ENCODE peak calls at places on chromosomes 7 and 10, in eight cellular contexts. Z is T-cell, D is epithelial cell of esophagus, G is fibroblast of pulmonary artery, Q is H54, B is SK-MEL-5, A is heart left ventricle, Y is HuH-7.5. F is an unnamed sample.

GRCh38 chr10:4083509-4084003 is 298.5 kb upstream of the KLF6 start:
- DNase-seq in G (peak; percentile 82), A (peak; percentile 62), Z (no peak), D (no peak), Q (no peak), B (no peak), Y (no peak), F (no peak)

GRCh38 chr7:133750287-133750686 is 376.9 kb upstream of the LRGUK start:
- DNase-seq in Q (no peak), D (no peak), A (no peak), Z (no peak), B (no peak), Y (no peak), G (no peak), F (no peak)

GRCh38 chr7:3655635-3656034 is 354.6 kb downstream of the SDK1 start:
- DNase-seq in Y (no peak), A (no peak), D (no peak), G (no peak), Q (no peak), Z (no peak), B (no peak), F (no peak)

GRCh38 chr10:114408968-114409444 is 4.7 kb upstream of the AFAP1L2 start:
- DNase-seq in Y (no peak), A (no peak), B (no peak), Q (no peak), G (no peak), Z (no peak), D (peak; percentile 52), F (no peak)

GRCh38 chr10:131847241-131847783 is 53.5 kb upstream of the PPP2R2D start:
- DNase-seq in D (no peak), B (no peak), Q (no peak), Y (no peak), Z (no peak), G (no peak), A (peak; percentile 11), F (no peak)

GRCh38 chr10:24790599-24790998 is 66.9 kb upstream of the ARHGAP21 start:
- DNase-seq in Y (no peak), D (no peak), B (no peak), A (no peak), Z (no peak), G (no peak), Q (no peak), F (no peak)

GRCh38 chr7:158277219-158278141 is 310.1 kb downstream of the PTPRN2 start:
- DNase-seq in D (no peak), Z (no peak), B (no peak), Y (no peak), A (peak; percentile 12), Q (no peak), G (no peak), F (no peak)

GRCh38 chr7:47826754-47827153 is 121.5 kb downstream of the PKD1L1 start:
- DNase-seq in D (no peak), G (no peak), Q (no peak), Z (no peak), Y (no peak), B (no peak), A (no peak), F (no peak)

GRCh38 chr10:70765794-70766594 is 19.2 kb downstream of the TBATA start:
- DNase-seq in Z (no peak), Y (no peak), Q (no peak), D (no peak), G (no peak), A (peak; percentile 5), B (no peak), F (no peak)